ENCODE peak calls at places on chromosomes 13 and 19, in seven cellular contexts. R is CD8-positive, alpha-beta memory T cell; T is mucosa of descending colon; Z is ascending aorta; Y is fibroblast of lung; D is BE2C; X is HCT116. K is an unnamed sample.

GRCh38 chr19:41304706-41305483 is 5.1 kb upstream of the CCDC97 start:
- DNase-seq in R (no peak), T (no peak), Z (no peak), Y (no peak), D (no peak), X (no peak), K (no peak)

GRCh38 chr13:36910545-36910944 is 9.5 kb downstream of the SMAD9 start:
- DNase-seq in R (no peak), T (no peak), Z (no peak), Y (no peak), D (peak; percentile 70), X (no peak), K (no peak)

GRCh38 chr19:748274-748598 is 2.7 kb upstream of the MISP start:
- DNase-seq in R (no peak), T (peak; percentile 91), Z (no peak), Y (no peak), D (no peak), X (no peak), K (no peak)

GRCh38 chr13:50580684-50581305 is 262.7 kb downstream of the DLEU7 start:
- DNase-seq in R (no peak), T (no peak), Z (no peak), Y (peak; percentile 81), D (no peak), X (no peak), K (no peak)

GRCh38 chr19:37654833-37655688 is at the start of gene ZFP30:
- DNase-seq in R (peak; percentile 83), T (peak; percentile 89), Z (peak; percentile 91), Y (peak; percentile 79), D (peak; percentile 93), X (peak; percentile 32), K (peak; percentile 80)

GRCh38 chr13:110089100-110089499 is 217.9 kb downstream of the COL4A1 start:
- DNase-seq in R (no peak), T (no peak), Z (no peak), Y (no peak), D (no peak), X (no peak), K (no peak)

GRCh38 chr13:67148219-67148583 is 81.9 kb downstream of the PCDH9 start:
- DNase-seq in R (no peak), T (no peak), Z (no peak), Y (peak; percentile 50), D (no peak), X (no peak), K (no peak)

GRCh38 chr13:52738719-52739467 is 727 bp downstream of the CNMD start:
- DNase-seq in R (no peak), T (peak; percentile 3), Z (no peak), Y (no peak), D (peak; percentile 40), X (no peak), K (no peak)

GRCh38 chr19:41906271-41906670 is 22.0 kb downstream of the ERFL start:
- DNase-seq in R (no peak), T (no peak), Z (no peak), Y (no peak), D (no peak), X (no peak), K (no peak)

GRCh38 chr19:50873056-50873455 is at the start of gene KLK2:
- DNase-seq in R (no peak), T (no peak), Z (no peak), Y (no peak), D (no peak), X (no peak), K (no peak)

GRCh38 chr13:45615501-45616101 is at the start of gene ERICH6B:
- DNase-seq in R (no peak), T (no peak), Z (no peak), Y (peak; percentile 21), D (peak; percentile 62), X (no peak), K (no peak)

GRCh38 chr19:7076151-7076550 is 6.6 kb downstream of the ZNF557 start:
- DNase-seq in R (no peak), T (no peak), Z (no peak), Y (no peak), D (no peak), X (no peak), K (no peak)
- H3K9me3 ChIP-seq in R (peaks cover 30% of the 10 kb centered on the region), T (peaks cover 54% of the 10 kb centered on the region), Z (peaks cover 64% of the 10 kb centered on the region), Y (peaks cover 7% of the 10 kb centered on the region), D (peaks cover 3% of the 10 kb centered on the region), X (peaks cover 28% of the 10 kb centered on the region), K (peaks cover 15% of the 10 kb centered on the region)

GRCh38 chr19:20565321-20566018 is at the start of gene ZNF737:
- DNase-seq in R (peak; percentile 96), T (peak; percentile 98), Z (peak; percentile 98), Y (peak; percentile 97), D (peak; percentile 97), X (no peak), K (peak; percentile 95)
- H3K9me3 ChIP-seq in R (no peaks in the 10 kb centered on the region), T (peaks cover 56% of the 10 kb centered on the region), Z (peaks cover 27% of the 10 kb centered on the region), Y (no peaks in the 10 kb centered on the region), D (no peaks in the 10 kb centered on the region), X (no peaks in the 10 kb centered on the region), K (no peaks in the 10 kb centered on the region)

GRCh38 chr19:23381114-23381513 is 14.2 kb downstream of the ZNF91 start:
- DNase-seq in R (no peak), T (no peak), Z (no peak), Y (no peak), D (no peak), X (no peak), K (no peak)
- H3K9me3 ChIP-seq in R (peaks cover 32% of the 10 kb centered on the region), T (peaks cover 72% of the 10 kb centered on the region), Z (peaks cover 91% of the 10 kb centered on the region), Y (no peaks in the 10 kb centered on the region), D (no peaks in the 10 kb centered on the region), X (peaks cover 15% of the 10 kb centered on the region), K (peaks cover 56% of the 10 kb centered on the region)

GRCh38 chr19:35266149-35266903 is 2.4 kb upstream of the USF2 start:
- DNase-seq in R (peak; percentile 44), T (no peak), Z (peak; percentile 60), Y (no peak), D (no peak), X (no peak), K (no peak)
- H3K9me3 ChIP-seq in R (no peaks in the 10 kb centered on the region), T (no peaks in the 10 kb centered on the region), Z (no peaks in the 10 kb centered on the region), Y (no peaks in the 10 kb centered on the region), D (no peaks in the 10 kb centered on the region), X (no peaks in the 10 kb centered on the region), K (no peaks in the 10 kb centered on the region)

GRCh38 chr19:52307275-52307674 is 10.3 kb downstream of the ZNF480 start:
- DNase-seq in R (no peak), T (peak; percentile 21), Z (no peak), Y (peak; percentile 38), D (no peak), X (peak; percentile 7), K (no peak)
- H3K9me3 ChIP-seq in R (peaks cover 39% of the 10 kb centered on the region), T (peaks cover 98% of the 10 kb centered on the region), Z (peaks cover 89% of the 10 kb centered on the region), Y (no peaks in the 10 kb centered on the region), D (peaks cover 6% of the 10 kb centered on the region), X (peaks cover 29% of the 10 kb centered on the region), K (peaks cover 21% of the 10 kb centered on the region)

DNA sequence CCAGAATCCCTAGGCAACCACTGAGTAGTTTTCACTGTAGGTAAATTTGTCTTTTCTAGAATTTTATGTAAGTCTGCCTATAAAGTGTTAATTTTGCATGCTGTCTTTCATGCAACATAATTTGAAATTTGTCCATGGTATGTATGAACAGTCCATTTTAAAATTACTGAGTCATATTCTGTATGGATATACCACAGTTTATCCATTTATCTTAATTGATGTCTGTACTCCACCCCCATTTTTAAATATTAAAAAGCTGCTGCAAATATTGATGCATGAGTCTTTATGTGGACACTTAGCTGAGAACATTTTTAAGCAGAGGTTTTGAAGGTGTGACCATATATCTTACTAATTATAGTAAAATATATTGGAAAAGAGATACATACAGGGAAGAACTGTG is 9.0 kb downstream of the ZNF134 start:
- DNase-seq in R (no peak), T (no peak), Z (no peak), Y (no peak), D (no peak), X (no peak), K (no peak)
- H3K9me3 ChIP-seq in R (peaks cover 74% of the 10 kb centered on the region), T (peaks cover 99% of the 10 kb centered on the region), Z (peaks cover 100% of the 10 kb centered on the region), Y (peaks cover 18% of the 10 kb centered on the region), D (peaks cover 28% of the 10 kb centered on the region), X (peaks cover 44% of the 10 kb centered on the region), K (peaks cover 75% of the 10 kb centered on the region)

GRCh38 chr19:56811480-56811879 is 29.0 kb downstream of the PEG3 start:
- DNase-seq in R (no peak), T (no peak), Z (no peak), Y (no peak), D (no peak), X (no peak), K (no peak)
- H3K9me3 ChIP-seq in R (peaks cover 1% of the 10 kb centered on the region), T (peaks cover 39% of the 10 kb centered on the region), Z (peaks cover 1% of the 10 kb centered on the region), Y (no peaks in the 10 kb centered on the region), D (no peaks in the 10 kb centered on the region), X (peaks cover 32% of the 10 kb centered on the region), K (peaks cover 4% of the 10 kb centered on the region)

GRCh38 chr19:46283771-46284170 is 13.1 kb upstream of the HIF3A start:
- DNase-seq in R (no peak), T (no peak), Z (no peak), Y (no peak), D (no peak), X (no peak), K (no peak)
- H3K9me3 ChIP-seq in R (no peaks in the 10 kb centered on the region), T (no peaks in the 10 kb centered on the region), Z (no peaks in the 10 kb centered on the region), Y (no peaks in the 10 kb centered on the region), D (no peaks in the 10 kb centered on the region), X (no peaks in the 10 kb centered on the region), K (no peaks in the 10 kb centered on the region)

GRCh38 chr19:11721681-11722080 is 17.1 kb downstream of the ZNF823 start:
- DNase-seq in R (no peak), T (no peak), Z (no peak), Y (no peak), D (no peak), X (no peak), K (no peak)
- H3K9me3 ChIP-seq in R (peaks cover 33% of the 10 kb centered on the region), T (peaks cover 60% of the 10 kb centered on the region), Z (peaks cover 95% of the 10 kb centered on the region), Y (peaks cover 6% of the 10 kb centered on the region), D (peaks cover 10% of the 10 kb centered on the region), X (peaks cover 42% of the 10 kb centered on the region), K (peaks cover 44% of the 10 kb centered on the region)

GRCh38 chr13:93004919-93005318 is 221.7 kb upstream of the GPC6 start:
- DNase-seq in R (no peak), T (no peak), Z (no peak), Y (no peak), D (peak; percentile 24), X (no peak), K (no peak)
- H3K9me3 ChIP-seq in R (no peaks in the 10 kb centered on the region), T (peaks cover 8% of the 10 kb centered on the region), Z (peaks cover 27% of the 10 kb centered on the region), Y (no peaks in the 10 kb centered on the region), D (no peaks in the 10 kb centered on the region), X (peaks cover 24% of the 10 kb centered on the region), K (no peaks in the 10 kb centered on the region)

K was measured in CD4-positive, alpha-beta memory T cell.